ENCODE peak calls at places on chromosome 11, in eight cellular contexts. One of them, this sample, is unnamed. For H3K9me3 and H3K4me1, the result is how much of the 10 kb centered on the place peaks cover.

GRCh38 chr11:105181521-105181920 is 42.0 kb upstream of the CARD18 start:
- DNase-seq in stomach: no peak
- DNase-seq in fibroblast of lung: peak
- DNase-seq in mesenchymal stem cell: peak
- DNase-seq in tibial artery: no peak
- DNase-seq in thyroid gland: no peak
- DNase-seq in OCI-LY7: no peak
- DNase-seq in CD4-positive, alpha-beta memory T cell: no peak
- DNase-seq in this sample: no peak

GRCh38 chr11:59173080-59173963 is 1.4 kb downstream of the DTX4 start:
- DNase-seq in thyroid gland: peak
- DNase-seq in mesenchymal stem cell: peak
- DNase-seq in CD4-positive, alpha-beta memory T cell: no peak
- DNase-seq in fibroblast of lung: peak
- DNase-seq in tibial artery: no peak
- DNase-seq in stomach: peak
- DNase-seq in OCI-LY7: no peak
- DNase-seq in this sample: peak

GRCh38 chr11:11532574-11532973 is 89.2 kb downstream of the GALNT18 start:
- DNase-seq in stomach: no peak
- DNase-seq in OCI-LY7: no peak
- DNase-seq in CD4-positive, alpha-beta memory T cell: no peak
- DNase-seq in fibroblast of lung: peak
- DNase-seq in mesenchymal stem cell: no peak
- DNase-seq in tibial artery: no peak
- DNase-seq in thyroid gland: no peak
- DNase-seq in this sample: no peak

GRCh38 chr11:77407613-77408012 is 66.3 kb downstream of the PAK1 start:
- DNase-seq in thyroid gland: peak
- DNase-seq in OCI-LY7: no peak
- DNase-seq in fibroblast of lung: peak
- DNase-seq in stomach: peak
- DNase-seq in tibial artery: no peak
- DNase-seq in CD4-positive, alpha-beta memory T cell: no peak
- DNase-seq in mesenchymal stem cell: peak
- DNase-seq in this sample: peak

GRCh38 chr11:118277312-118277711 is 13.2 kb upstream of the MPZL2 start:
- DNase-seq in thyroid gland: peak
- DNase-seq in fibroblast of lung: peak
- DNase-seq in stomach: peak
- DNase-seq in tibial artery: no peak
- DNase-seq in OCI-LY7: peak
- DNase-seq in mesenchymal stem cell: no peak
- DNase-seq in CD4-positive, alpha-beta memory T cell: no peak
- DNase-seq in this sample: no peak

GRCh38 chr11:118623291-118623655 is 15.9 kb downstream of the PHLDB1 start:
- DNase-seq in OCI-LY7: no peak
- DNase-seq in CD4-positive, alpha-beta memory T cell: no peak
- DNase-seq in tibial artery: no peak
- DNase-seq in thyroid gland: peak
- DNase-seq in fibroblast of lung: peak
- DNase-seq in mesenchymal stem cell: peak
- DNase-seq in stomach: no peak
- DNase-seq in this sample: peak

GRCh38 chr11:7486731-7487130 is 1.4 kb downstream of the OLFML1 start:
- DNase-seq in OCI-LY7: no peak
- DNase-seq in tibial artery: no peak
- DNase-seq in stomach: no peak
- DNase-seq in thyroid gland: peak
- DNase-seq in mesenchymal stem cell: no peak
- DNase-seq in fibroblast of lung: no peak
- DNase-seq in CD4-positive, alpha-beta memory T cell: no peak
- DNase-seq in this sample: no peak

GRCh38 chr11:70471254-70471653 is 72.9 kb downstream of the CTTN start:
- DNase-seq in tibial artery: no peak
- DNase-seq in mesenchymal stem cell: peak
- DNase-seq in stomach: no peak
- DNase-seq in thyroid gland: no peak
- DNase-seq in CD4-positive, alpha-beta memory T cell: no peak
- DNase-seq in fibroblast of lung: no peak
- DNase-seq in OCI-LY7: peak
- DNase-seq in this sample: peak

GRCh38 chr11:46710821-46711269 is 8.2 kb upstream of the F2 start:
- DNase-seq in mesenchymal stem cell: peak
- DNase-seq in stomach: no peak
- DNase-seq in thyroid gland: no peak
- DNase-seq in fibroblast of lung: peak
- DNase-seq in tibial artery: peak
- DNase-seq in CD4-positive, alpha-beta memory T cell: no peak
- DNase-seq in OCI-LY7: no peak
- DNase-seq in this sample: no peak

GRCh38 chr11:12827929-12828812 is 153.9 kb downstream of the TEAD1 start:
- DNase-seq in OCI-LY7: peak
- DNase-seq in CD4-positive, alpha-beta memory T cell: no peak
- DNase-seq in stomach: peak
- DNase-seq in thyroid gland: peak
- DNase-seq in mesenchymal stem cell: peak
- DNase-seq in tibial artery: no peak
- DNase-seq in fibroblast of lung: peak
- DNase-seq in this sample: no peak

GRCh38 chr11:45948341-45948740 is 25.9 kb downstream of the LARGE2 start:
- DNase-seq in fibroblast of lung: no peak
- DNase-seq in tibial artery: no peak
- DNase-seq in thyroid gland: peak
- DNase-seq in stomach: no peak
- DNase-seq in CD4-positive, alpha-beta memory T cell: no peak
- DNase-seq in mesenchymal stem cell: no peak
- DNase-seq in OCI-LY7: no peak
- DNase-seq in this sample: no peak

GRCh38 chr11:15742626-15743243 is 613.6 kb downstream of the SOX6 start:
- DNase-seq in tibial artery: no peak
- DNase-seq in OCI-LY7: no peak
- DNase-seq in mesenchymal stem cell: peak
- DNase-seq in stomach: no peak
- DNase-seq in CD4-positive, alpha-beta memory T cell: no peak
- DNase-seq in fibroblast of lung: peak
- DNase-seq in thyroid gland: no peak
- DNase-seq in this sample: no peak

GRCh38 chr11:77386178-77386577 is 84.7 kb upstream of the GDPD4 start:
- DNase-seq in OCI-LY7: no peak
- DNase-seq in fibroblast of lung: peak
- DNase-seq in stomach: no peak
- DNase-seq in mesenchymal stem cell: peak
- DNase-seq in CD4-positive, alpha-beta memory T cell: no peak
- DNase-seq in tibial artery: no peak
- DNase-seq in thyroid gland: no peak
- DNase-seq in this sample: no peak

GRCh38 chr11:64713031-64713780 is 9.8 kb downstream of the NRXN2 start:
- DNase-seq in thyroid gland: peak
- DNase-seq in stomach: peak
- DNase-seq in mesenchymal stem cell: peak
- DNase-seq in fibroblast of lung: peak
- DNase-seq in CD4-positive, alpha-beta memory T cell: no peak
- DNase-seq in OCI-LY7: no peak
- DNase-seq in tibial artery: no peak
- DNase-seq in this sample: no peak

GRCh38 chr11:31141804-31142203 is 227.7 kb downstream of the DCDC1 start:
- DNase-seq in fibroblast of lung: no peak
- DNase-seq in tibial artery: no peak
- DNase-seq in thyroid gland: no peak
- DNase-seq in OCI-LY7: no peak
- DNase-seq in stomach: no peak
- DNase-seq in mesenchymal stem cell: no peak
- DNase-seq in CD4-positive, alpha-beta memory T cell: no peak
- DNase-seq in this sample: no peak

GRCh38 chr11:69416123-69416475 is 65.4 kb upstream of the LINC01488 start:
- DNase-seq in mesenchymal stem cell: no peak
- DNase-seq in fibroblast of lung: no peak
- DNase-seq in stomach: no peak
- DNase-seq in OCI-LY7: no peak
- DNase-seq in thyroid gland: no peak
- DNase-seq in CD4-positive, alpha-beta memory T cell: no peak
- DNase-seq in tibial artery: no peak
- DNase-seq in this sample: no peak
- H3K9me3 ChIP-seq in mesenchymal stem cell: under half
- H3K9me3 ChIP-seq in fibroblast of lung: under half
- H3K9me3 ChIP-seq in stomach: under half
- H3K9me3 ChIP-seq in OCI-LY7: under half
- H3K9me3 ChIP-seq in thyroid gland: under half
- H3K9me3 ChIP-seq in CD4-positive, alpha-beta memory T cell: under half
- H3K9me3 ChIP-seq in tibial artery: under half
- H3K9me3 ChIP-seq in this sample: under half

GRCh38 chr11:614091-614582 is 1.6 kb downstream of the IRF7 start:
- DNase-seq in fibroblast of lung: no peak
- DNase-seq in OCI-LY7: no peak
- DNase-seq in thyroid gland: no peak
- DNase-seq in tibial artery: no peak
- DNase-seq in CD4-positive, alpha-beta memory T cell: no peak
- DNase-seq in stomach: no peak
- DNase-seq in mesenchymal stem cell: no peak
- DNase-seq in this sample: no peak

GRCh38 chr11:616320-617220 is 820 bp upstream of the IRF7 start:
- DNase-seq in mesenchymal stem cell: no peak
- DNase-seq in tibial artery: no peak
- DNase-seq in fibroblast of lung: no peak
- DNase-seq in CD4-positive, alpha-beta memory T cell: peak
- DNase-seq in stomach: no peak
- DNase-seq in thyroid gland: no peak
- DNase-seq in OCI-LY7: no peak
- DNase-seq in this sample: no peak

GRCh38 chr11:614583-615452 is 932 bp downstream of the IRF7 start:
- DNase-seq in fibroblast of lung: no peak
- DNase-seq in mesenchymal stem cell: no peak
- DNase-seq in tibial artery: no peak
- DNase-seq in thyroid gland: peak
- DNase-seq in OCI-LY7: no peak
- DNase-seq in CD4-positive, alpha-beta memory T cell: peak
- DNase-seq in stomach: peak
- DNase-seq in this sample: no peak

GRCh38 chr11:617248-617911 is 1.6 kb upstream of the IRF7 start:
- DNase-seq in stomach: no peak
- DNase-seq in fibroblast of lung: no peak
- DNase-seq in thyroid gland: no peak
- DNase-seq in mesenchymal stem cell: no peak
- DNase-seq in OCI-LY7: no peak
- DNase-seq in CD4-positive, alpha-beta memory T cell: peak
- DNase-seq in tibial artery: no peak
- DNase-seq in this sample: no peak

DNA sequence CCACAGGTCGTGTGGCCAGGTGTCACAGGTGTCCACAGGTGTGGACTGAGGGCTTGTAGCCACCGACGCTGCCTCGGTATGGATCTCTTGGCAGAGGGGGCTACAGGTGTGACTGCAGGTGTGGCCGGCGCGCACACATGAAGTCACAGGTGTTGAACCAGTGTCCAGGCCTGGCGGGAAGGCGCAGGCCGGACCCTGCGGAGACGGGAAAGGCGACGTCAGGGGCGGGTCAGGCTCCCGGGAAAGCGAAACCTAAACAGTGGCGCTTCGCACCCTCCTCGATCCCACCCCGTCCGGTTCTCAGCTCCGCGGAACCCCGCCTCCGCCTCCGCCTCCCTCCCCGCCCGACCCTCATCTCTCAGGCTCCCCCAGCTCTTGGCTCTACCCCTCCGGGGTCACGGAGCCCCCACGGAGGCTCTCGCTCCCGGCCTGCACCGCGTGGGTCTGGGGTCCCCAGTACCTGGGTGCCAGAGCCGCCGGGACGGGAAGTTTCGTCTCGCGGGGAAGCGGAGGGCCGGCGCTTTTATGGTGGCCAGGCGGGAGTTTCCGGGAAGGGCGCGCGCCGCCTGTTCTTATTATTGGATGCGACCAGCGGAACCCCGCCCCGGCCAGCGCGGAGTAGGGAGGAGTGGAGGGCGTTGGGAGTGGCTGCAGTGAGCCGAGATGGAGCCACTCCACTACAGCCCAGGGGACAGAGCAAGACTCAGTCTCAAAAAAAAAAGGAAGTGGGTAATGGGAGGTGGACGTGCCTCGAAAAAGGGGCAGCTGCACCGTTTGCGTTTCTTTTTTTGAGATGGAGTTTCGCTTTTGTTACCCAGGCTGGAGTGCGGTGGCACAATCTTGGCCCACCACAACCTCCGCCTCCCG is at the start of gene IRF7:
- DNase-seq in thyroid gland: peak
- DNase-seq in stomach: peak
- DNase-seq in CD4-positive, alpha-beta memory T cell: peak
- DNase-seq in fibroblast of lung: peak
- DNase-seq in tibial artery: peak
- DNase-seq in OCI-LY7: peak
- DNase-seq in mesenchymal stem cell: peak
- DNase-seq in this sample: peak
- H3K4me3 ChIP-seq in thyroid gland: peak
- H3K4me3 ChIP-seq in stomach: peak
- H3K4me3 ChIP-seq in CD4-positive, alpha-beta memory T cell: peak
- H3K4me3 ChIP-seq in fibroblast of lung: peak
- H3K4me3 ChIP-seq in tibial artery: peak
- H3K4me3 ChIP-seq in OCI-LY7: peak
- H3K4me3 ChIP-seq in mesenchymal stem cell: peak
- H3K4me3 ChIP-seq in this sample: peak

DNA sequence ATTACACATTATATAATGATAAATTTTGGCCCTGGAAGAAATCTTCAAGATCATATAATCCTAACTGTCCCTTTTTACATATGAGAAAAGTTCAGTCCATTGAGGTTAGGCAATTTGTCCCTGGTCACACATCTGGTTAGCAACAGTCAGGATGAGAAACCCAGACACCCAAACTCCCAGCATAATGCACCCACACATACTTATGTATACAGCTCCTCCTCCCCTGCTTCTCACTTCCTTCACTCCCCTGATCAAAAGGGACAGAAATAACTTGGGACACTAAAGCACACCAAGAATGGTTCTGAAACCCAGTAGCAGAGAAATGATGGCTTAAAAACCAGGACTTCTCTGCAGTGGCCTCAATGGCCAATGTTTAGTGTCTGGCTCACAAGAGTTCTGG is 11.1 kb downstream of the NUMA1 start:
- DNase-seq in OCI-LY7: no peak
- DNase-seq in thyroid gland: no peak
- DNase-seq in mesenchymal stem cell: peak
- DNase-seq in CD4-positive, alpha-beta memory T cell: no peak
- DNase-seq in stomach: no peak
- DNase-seq in fibroblast of lung: peak
- DNase-seq in tibial artery: no peak
- DNase-seq in this sample: no peak
- H3K4me1 ChIP-seq in OCI-LY7: under half
- H3K4me1 ChIP-seq in thyroid gland: half or more
- H3K4me1 ChIP-seq in mesenchymal stem cell: under half
- H3K4me1 ChIP-seq in CD4-positive, alpha-beta memory T cell: under half
- H3K4me1 ChIP-seq in stomach: half or more
- H3K4me1 ChIP-seq in fibroblast of lung: under half
- H3K4me1 ChIP-seq in tibial artery: under half
- H3K4me1 ChIP-seq in this sample: under half

DNA sequence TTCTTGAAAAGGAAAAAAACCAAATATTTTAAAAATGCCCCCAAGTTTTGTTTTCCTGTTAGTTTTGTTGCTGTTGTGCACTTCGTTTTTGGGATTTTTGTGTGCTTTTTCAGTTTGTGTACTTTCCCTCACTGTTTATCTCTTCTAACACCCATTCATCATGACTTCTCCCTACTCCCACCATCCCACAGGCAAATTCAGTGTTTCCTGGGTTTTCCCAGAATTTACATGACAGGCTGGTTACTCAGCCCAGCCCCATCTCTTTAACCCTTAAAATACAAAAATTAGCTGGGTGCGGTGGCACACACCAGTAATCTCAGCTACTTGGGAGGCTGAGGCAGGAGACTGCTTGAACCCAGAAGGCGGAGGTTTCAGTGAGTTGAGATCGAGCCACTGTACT is 15.5 kb downstream of the TMEM123 start:
- DNase-seq in stomach: no peak
- DNase-seq in OCI-LY7: no peak
- DNase-seq in CD4-positive, alpha-beta memory T cell: no peak
- DNase-seq in thyroid gland: no peak
- DNase-seq in mesenchymal stem cell: no peak
- DNase-seq in tibial artery: no peak
- DNase-seq in fibroblast of lung: no peak
- DNase-seq in this sample: peak
- H3K9me3 ChIP-seq in stomach: under half
- H3K9me3 ChIP-seq in OCI-LY7: under half
- H3K9me3 ChIP-seq in CD4-positive, alpha-beta memory T cell: under half
- H3K9me3 ChIP-seq in thyroid gland: under half
- H3K9me3 ChIP-seq in mesenchymal stem cell: under half
- H3K9me3 ChIP-seq in tibial artery: under half
- H3K9me3 ChIP-seq in fibroblast of lung: under half
- H3K9me3 ChIP-seq in this sample: under half

This sample was measured in SJSA1.